ENCODE peak calls at places on chromosomes 4 and X, in four cellular contexts. D, W, J and N are unnamed samples.
A peak's percentile ranks its signal among the peaks of the same experiment; 100 is the strongest.

GRCh38 chr4:36332023-36332781 is 50.8 kb downstream of the DTHD1 start:
- DNase-seq in D (no peak), W (no peak), J (no peak), N (no peak)

GRCh38 chr4:152515678-152516077 is 20.2 kb downstream of the FBXW7 start:
- DNase-seq in D (no peak), W (peak; percentile 67), J (no peak), N (peak; percentile 88)

GRCh38 chrX:13194291-13195103 is 125.4 kb downstream of the ATXN3L start:
- DNase-seq in D (no peak), W (peak; percentile 22), J (no peak), N (no peak)

GRCh38 chr4:56197387-56197786 is 189.9 kb downstream of the AASDH start:
- DNase-seq in D (no peak), W (no peak), J (no peak), N (peak; percentile 65)

GRCh38 chrX:75303795-75304194 is 29.9 kb downstream of the UPRT start:
- DNase-seq in D (no peak), W (peak; percentile 14), J (no peak), N (no peak)

GRCh38 chrX:109954955-109955354 is 48.0 kb upstream of the TMEM164 start:
- DNase-seq in D (no peak), W (no peak), J (no peak), N (peak; percentile 62)

GRCh38 chrX:24168807-24169206 is 19.3 kb downstream of the ZFX start:
- DNase-seq in D (no peak), W (no peak), J (no peak), N (no peak)

GRCh38 chr4:11769425-11769824 is 340.7 kb upstream of the HS3ST1 start:
- DNase-seq in D (no peak), W (peak; percentile 72), J (peak; percentile 13), N (no peak)

GRCh38 chr4:172357006-172357405 is 543.8 kb downstream of the GALNTL6 start:
- DNase-seq in D (no peak), W (no peak), J (no peak), N (no peak)

GRCh38 chrX:74304016-74304415 is at the start of gene ZCCHC13:
- DNase-seq in D (no peak), W (no peak), J (no peak), N (no peak)

GRCh38 chr4:7252510-7253340 is 60.4 kb downstream of the SORCS2 start:
- DNase-seq in D (no peak), W (no peak), J (no peak), N (no peak)

GRCh38 chr4:152106113-152106763 is 345.4 kb upstream of the GATB start:
- DNase-seq in D (no peak), W (peak; percentile 96), J (peak; percentile 76), N (peak; percentile 94)

GRCh38 chrX:103175944-103176753 is 38.8 kb upstream of the BEX4 start:
- DNase-seq in D (peak; percentile 75), W (peak; percentile 51), J (peak; percentile 5), N (peak; percentile 72)

GRCh38 chr4:1045193-1045594 is 33.8 kb downstream of the FGFRL1 start:
- DNase-seq in D (peak; percentile 29), W (no peak), J (no peak), N (peak; percentile 76)

GRCh38 chr4:89528525-89529133 is 221.0 kb upstream of the GPRIN3 start:
- DNase-seq in D (no peak), W (no peak), J (no peak), N (no peak)

GRCh38 chr4:86356831-86357230 is 3.0 kb downstream of the MAPK10 start:
- DNase-seq in D (no peak), W (no peak), J (no peak), N (no peak)

GRCh38 chrX:18354369-18355329 is at the start of gene SCML2:
- DNase-seq in D (peak; percentile 41), W (peak; percentile 46), J (peak; percentile 17), N (peak; percentile 81)

GRCh38 chr4:55008166-55009056 is 117.0 kb downstream of the KDR start:
- DNase-seq in D (no peak), W (no peak), J (no peak), N (no peak)

GRCh38 chr4:25361253-25361652 is 15.8 kb upstream of the ANAPC4 start:
- DNase-seq in D (no peak), W (no peak), J (no peak), N (no peak)

GRCh38 chr4:6815029-6815836 is 32.7 kb downstream of the KIAA0232 start:
- DNase-seq in D (peak; percentile 26), W (no peak), J (no peak), N (no peak)

GRCh38 chr4:13538427-13538973 is 5.8 kb downstream of the NKX3-2 start:
- DNase-seq in D (no peak), W (no peak), J (no peak), N (peak; percentile 84)

GRCh38 chr4:174538123-174538875 is 16.0 kb upstream of the HPGD start:
- DNase-seq in D (no peak), W (no peak), J (no peak), N (no peak)

GRCh38 chrX:144918936-144919335 is 328.4 kb upstream of the SPANXN1 start:
- DNase-seq in D (no peak), W (no peak), J (no peak), N (no peak)

GRCh38 chrX:45743906-45744625 is 543.4 kb upstream of the DIPK2B start:
- DNase-seq in D (no peak), W (no peak), J (no peak), N (no peak)

GRCh38 chr4:67459164-67459563 is 86.1 kb downstream of the CENPC start:
- DNase-seq in D (no peak), W (no peak), J (no peak), N (no peak)

DNA sequence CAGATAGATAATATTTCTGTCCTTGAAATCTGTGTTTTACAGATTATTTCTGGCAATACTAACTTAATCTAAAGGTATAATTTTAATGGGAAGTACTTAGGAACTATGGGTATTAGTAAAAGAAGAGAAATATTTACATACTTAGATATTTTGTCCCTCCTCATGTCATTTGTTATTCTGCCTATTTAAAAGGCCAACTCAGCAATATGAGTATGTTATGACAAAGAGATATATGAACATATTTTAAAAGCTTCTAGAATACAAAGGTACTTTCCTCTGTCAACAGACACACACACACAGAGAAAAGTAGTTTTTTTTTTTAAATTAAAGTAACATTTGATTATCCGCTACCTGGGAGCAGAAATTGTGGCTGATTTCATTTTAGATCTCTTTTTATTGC is 7.9 kb downstream of the SLC7A11 start:
- DNase-seq in D (no peak), W (no peak), J (no peak), N (no peak)
- H3K27ac ChIP-seq in D (no peak overlapping the region), W (no peak overlapping the region), J (no peak overlapping the region), N (peak overlapping the region; percentile 76)

DNA sequence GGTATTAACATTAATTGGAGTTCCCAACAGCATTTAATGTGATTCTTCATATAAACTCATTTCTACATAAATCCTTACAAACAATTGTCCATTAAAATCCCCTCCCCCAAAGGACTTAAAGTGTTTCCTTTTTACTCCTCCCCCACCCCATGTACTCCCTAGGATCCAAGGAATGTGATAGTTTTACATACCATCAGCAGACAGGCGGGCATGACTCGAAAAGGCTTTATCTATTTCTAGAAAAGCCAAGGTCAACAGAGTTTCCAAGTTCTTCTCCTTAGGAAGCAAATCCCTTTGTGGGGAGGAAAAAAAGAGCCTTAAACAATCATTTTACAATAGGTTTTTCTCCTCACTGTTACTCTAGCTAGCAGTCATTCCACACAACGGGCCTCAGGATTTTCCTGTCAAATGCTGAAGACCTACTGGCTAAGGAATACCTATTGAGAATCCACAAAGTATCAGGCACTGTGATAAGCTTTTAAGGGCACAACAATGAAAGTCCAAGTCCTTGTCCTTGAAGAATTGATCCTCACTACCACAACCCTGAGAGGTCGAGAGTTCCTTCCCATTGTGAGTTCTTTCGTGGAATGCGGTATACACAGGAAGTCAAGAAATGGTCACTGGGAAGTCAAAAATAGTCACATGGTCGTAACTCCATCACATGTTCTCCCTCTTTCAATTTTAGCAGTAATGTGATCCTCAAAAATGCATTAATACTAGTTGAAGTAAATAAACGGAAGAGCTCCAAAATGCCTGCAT is 7.2 kb downstream of the PPM1K start:
- DNase-seq in D (no peak), W (no peak), J (no peak), N (peak; percentile 63)
- H3K27ac ChIP-seq in D (no peak overlapping the region), W (no peak overlapping the region), J (peak overlapping the region; percentile 22), N (no peak overlapping the region)

GRCh38 chr4:169270810-169271691 is at the start of gene SH3RF1:
- DNase-seq in D (peak; percentile 86), W (peak; percentile 85), J (peak; percentile 91), N (peak; percentile 97)

GRCh38 chr4:169268951-169269781 is 1.6 kb downstream of the SH3RF1 start:
- DNase-seq in D (no peak), W (peak; percentile 67), J (no peak), N (peak; percentile 95)

GRCh38 chr4:169272265-169272886 is 1.6 kb upstream of the SH3RF1 start:
- DNase-seq in D (no peak), W (peak; percentile 50), J (no peak), N (peak; percentile 97)

GRCh38 chr4:169271692-169272007 is 894 bp upstream of the SH3RF1 start:
- DNase-seq in D (no peak), W (no peak), J (no peak), N (no peak)

DNA sequence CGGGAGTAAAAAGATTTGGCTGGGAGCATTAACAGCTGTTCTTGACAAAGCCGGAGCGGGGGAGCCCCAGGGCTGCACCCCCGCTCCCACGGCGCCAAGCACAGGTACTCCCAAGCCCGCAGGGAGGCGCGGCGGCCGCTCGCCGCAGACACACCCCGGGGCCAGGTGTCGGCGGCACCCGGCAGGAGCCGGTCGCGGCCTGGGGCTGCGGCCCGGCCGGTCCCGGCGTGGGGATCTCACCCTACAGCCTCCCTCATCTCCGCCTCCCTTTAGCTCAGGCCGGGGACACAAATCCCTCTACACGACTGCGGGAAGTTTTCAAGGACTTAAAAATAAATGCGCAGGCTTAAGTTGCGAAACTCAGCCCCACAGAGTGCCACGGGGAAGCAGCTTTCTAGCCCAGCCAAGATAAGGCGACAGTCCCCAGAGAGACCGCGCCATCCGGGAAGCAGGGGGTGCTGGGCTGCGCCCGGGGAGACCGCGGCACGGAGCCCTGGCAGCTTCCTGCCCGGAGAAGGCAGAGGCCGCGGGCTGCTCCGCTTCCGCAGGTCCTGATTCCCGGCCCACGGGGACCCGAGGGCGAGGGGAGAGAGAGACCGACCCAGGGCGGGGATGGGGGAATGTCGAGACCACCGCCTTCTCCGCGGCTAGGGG is 473 bp downstream of the SH3RF1 start:
- DNase-seq in D (peak; percentile 75), W (peak; percentile 52), J (peak; percentile 68), N (peak; percentile 87)
- H3K27ac ChIP-seq in D (peak overlapping the region; percentile 92), W (peak overlapping the region; percentile 92), J (peak overlapping the region; percentile 95), N (peak overlapping the region; percentile 98)

GRCh38 chr4:30744957-30745640 is 24.9 kb downstream of the PCDH7 start:
- DNase-seq in D (no peak), W (no peak), J (no peak), N (no peak)
- H3K27ac ChIP-seq in D (no peak overlapping the region), W (no peak overlapping the region), J (no peak overlapping the region), N (no peak overlapping the region)

GRCh38 chr4:185774076-185774731 is 37.8 kb downstream of the SORBS2 start:
- DNase-seq in D (peak; percentile 38), W (no peak), J (no peak), N (no peak)
- H3K27ac ChIP-seq in D (peak overlapping the region; percentile 72), W (no peak overlapping the region), J (peak overlapping the region; percentile 87), N (peak overlapping the region; percentile 86)

DNA sequence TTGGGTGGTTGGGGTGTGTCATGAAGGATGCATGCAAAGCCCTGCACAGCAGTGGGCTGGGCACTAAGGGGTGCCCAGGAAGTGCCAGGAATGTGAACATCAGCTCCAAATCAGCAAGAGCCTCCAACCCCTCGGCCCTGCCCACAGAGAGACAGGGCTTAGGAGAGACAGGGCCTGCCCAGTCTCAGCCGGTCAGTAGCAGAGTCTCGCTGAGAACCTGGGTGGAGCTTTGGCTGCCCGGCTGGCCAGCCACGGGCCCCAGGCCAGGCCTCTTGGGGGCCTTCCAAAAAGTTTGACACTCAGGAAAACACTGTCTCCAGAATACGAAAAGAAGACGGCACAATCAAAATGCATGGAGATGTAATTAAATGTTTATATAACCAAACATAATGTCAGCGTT is 4.3 kb upstream of the MXD4 start:
- DNase-seq in D (no peak), W (peak; percentile 54), J (peak; percentile 63), N (peak; percentile 100)
- H3K27ac ChIP-seq in D (no peak overlapping the region), W (peak overlapping the region; percentile 16), J (peak overlapping the region; percentile 88), N (peak overlapping the region; percentile 36)